ENCODE peak calls at places on chromosomes 11 and 22, in four cellular contexts. One of them, this sample, is unnamed.

GRCh38 chr22:37279469-37279868 is 2.8 kb upstream of the CYTH4 start:
- DNase-seq in RWPE2: no peak
- DNase-seq in caudate nucleus: no peak
- DNase-seq in left lung: no peak
- DNase-seq in this sample: no peak

GRCh38 chr11:119774180-119774763 is 45.3 kb upstream of the NECTIN1 start:
- DNase-seq in caudate nucleus: no peak
- DNase-seq in left lung: no peak
- DNase-seq in RWPE2: no peak
- DNase-seq in this sample: peak

GRCh38 chr11:6655020-6655789 is 404 bp downstream of the DCHS1 start:
- DNase-seq in RWPE2: no peak
- DNase-seq in left lung: no peak
- DNase-seq in caudate nucleus: no peak
- DNase-seq in this sample: peak

GRCh38 chr11:120032766-120033390 is 105.0 kb downstream of the TRIM29 start:
- DNase-seq in left lung: no peak
- DNase-seq in RWPE2: peak
- DNase-seq in caudate nucleus: no peak
- DNase-seq in this sample: no peak

GRCh38 chr22:24185501-24186351 is 4.4 kb downstream of the SUSD2 start:
- DNase-seq in RWPE2: peak
- DNase-seq in left lung: no peak
- DNase-seq in caudate nucleus: no peak
- DNase-seq in this sample: no peak

GRCh38 chr11:58923300-58923788 is 15.9 kb upstream of the GLYATL1 start:
- DNase-seq in caudate nucleus: peak
- DNase-seq in left lung: no peak
- DNase-seq in RWPE2: no peak
- DNase-seq in this sample: peak

GRCh38 chr11:44961894-44962293 is 11.2 kb upstream of the TP53I11 start:
- DNase-seq in RWPE2: no peak
- DNase-seq in caudate nucleus: no peak
- DNase-seq in left lung: no peak
- DNase-seq in this sample: no peak

GRCh38 chr22:22753526-22754267 is 109.3 kb downstream of the GGTLC2 start:
- DNase-seq in RWPE2: no peak
- DNase-seq in left lung: peak
- DNase-seq in caudate nucleus: no peak
- DNase-seq in this sample: peak

GRCh38 chr11:106389096-106389495 is 311.6 kb downstream of the AASDHPPT start:
- DNase-seq in left lung: no peak
- DNase-seq in caudate nucleus: no peak
- DNase-seq in RWPE2: no peak
- DNase-seq in this sample: peak

GRCh38 chr11:116176484-116177005 is 596.2 kb downstream of the BUD13 start:
- DNase-seq in caudate nucleus: no peak
- DNase-seq in left lung: no peak
- DNase-seq in RWPE2: no peak
- DNase-seq in this sample: no peak

GRCh38 chr22:45552580-45553332 is 50.1 kb downstream of the FBLN1 start:
- DNase-seq in caudate nucleus: no peak
- DNase-seq in RWPE2: no peak
- DNase-seq in left lung: peak
- DNase-seq in this sample: peak

GRCh38 chr11:61392991-61393595 is 706 bp downstream of the TMEM216 start:
- DNase-seq in RWPE2: no peak
- DNase-seq in caudate nucleus: no peak
- DNase-seq in left lung: no peak
- DNase-seq in this sample: peak

GRCh38 chr11:38718049-38718448 is 2120.0 kb upstream of the RAG2 start:
- DNase-seq in caudate nucleus: no peak
- DNase-seq in RWPE2: no peak
- DNase-seq in left lung: no peak
- DNase-seq in this sample: no peak

GRCh38 chr11:119864836-119865235 is 135.8 kb upstream of the NECTIN1 start:
- DNase-seq in left lung: no peak
- DNase-seq in RWPE2: no peak
- DNase-seq in caudate nucleus: no peak
- DNase-seq in this sample: no peak

GRCh38 chr22:49228431-49229037 is 599.1 kb downstream of the BRD1 start:
- DNase-seq in RWPE2: no peak
- DNase-seq in caudate nucleus: no peak
- DNase-seq in left lung: no peak
- DNase-seq in this sample: no peak

GRCh38 chr11:71454470-71455113 is 1.6 kb downstream of the NADSYN1 start:
- DNase-seq in caudate nucleus: no peak
- DNase-seq in RWPE2: peak
- DNase-seq in left lung: no peak
- DNase-seq in this sample: no peak

GRCh38 chr22:47128216-47129215 is 366.1 kb downstream of the TBC1D22A start:
- DNase-seq in left lung: no peak
- DNase-seq in RWPE2: no peak
- DNase-seq in caudate nucleus: no peak
- DNase-seq in this sample: no peak

GRCh38 chr11:2770556-2771301 is 70.9 kb upstream of the KCNQ1OT1 start:
- DNase-seq in caudate nucleus: no peak
- DNase-seq in RWPE2: no peak
- DNase-seq in left lung: peak
- DNase-seq in this sample: no peak

GRCh38 chr11:32893947-32894827 is 1.6 kb downstream of the QSER1 start:
- DNase-seq in RWPE2: no peak
- DNase-seq in left lung: no peak
- DNase-seq in caudate nucleus: no peak
- DNase-seq in this sample: peak

GRCh38 chr11:2901854-2902783 is 16.5 kb upstream of the CDKN1C start:
- DNase-seq in RWPE2: peak
- DNase-seq in left lung: peak
- DNase-seq in caudate nucleus: peak
- DNase-seq in this sample: peak

GRCh38 chr11:17611503-17612220 is 64.6 kb downstream of the OTOG start:
- DNase-seq in left lung: peak
- DNase-seq in RWPE2: no peak
- DNase-seq in caudate nucleus: no peak
- DNase-seq in this sample: no peak

GRCh38 chr11:64245401-64245796 is 1.3 kb downstream of the PPP1R14B start:
- DNase-seq in left lung: no peak
- DNase-seq in caudate nucleus: no peak
- DNase-seq in RWPE2: no peak
- DNase-seq in this sample: no peak

GRCh38 chr22:50267591-50268390 is 2.4 kb downstream of the MAPK11 start:
- DNase-seq in left lung: no peak
- DNase-seq in caudate nucleus: peak
- DNase-seq in RWPE2: no peak
- DNase-seq in this sample: peak

GRCh38 chr11:116130122-116130521 is 625.9 kb upstream of the CADM1 start:
- DNase-seq in caudate nucleus: no peak
- DNase-seq in RWPE2: no peak
- DNase-seq in left lung: no peak
- DNase-seq in this sample: no peak

GRCh38 chr11:21142007-21142406 is 472.6 kb downstream of the NELL1 start:
- DNase-seq in RWPE2: no peak
- DNase-seq in left lung: no peak
- DNase-seq in caudate nucleus: no peak
- DNase-seq in this sample: no peak

GRCh38 chr11:70828498-70829159 is 423.7 kb downstream of the SHANK2 start:
- DNase-seq in left lung: no peak
- DNase-seq in caudate nucleus: no peak
- DNase-seq in RWPE2: no peak
- DNase-seq in this sample: peak

GRCh38 chr11:60757231-60757800 is 649 bp downstream of the MS4A15 start:
- DNase-seq in caudate nucleus: no peak
- DNase-seq in left lung: no peak
- DNase-seq in RWPE2: no peak
- DNase-seq in this sample: no peak

GRCh38 chr11:65430406-65431217 is 8.0 kb downstream of the NEAT1 start:
- DNase-seq in left lung: peak
- DNase-seq in RWPE2: no peak
- DNase-seq in caudate nucleus: no peak
- DNase-seq in this sample: peak

GRCh38 chr22:42905702-42906183 is 48.7 kb upstream of the ARFGAP3 start:
- DNase-seq in left lung: peak
- DNase-seq in RWPE2: no peak
- DNase-seq in caudate nucleus: no peak
- DNase-seq in this sample: no peak

GRCh38 chr11:45511566-45511965 is 153.9 kb downstream of the CHST1 start:
- DNase-seq in left lung: no peak
- DNase-seq in caudate nucleus: no peak
- DNase-seq in RWPE2: no peak
- DNase-seq in this sample: no peak

GRCh38 chr11:118277312-118277711 is 13.2 kb upstream of the MPZL2 start:
- DNase-seq in caudate nucleus: no peak
- DNase-seq in RWPE2: peak
- DNase-seq in left lung: no peak
- DNase-seq in this sample: peak

GRCh38 chr11:117807482-117808272 is 10.7 kb upstream of the DSCAML1 start:
- DNase-seq in caudate nucleus: peak
- DNase-seq in RWPE2: no peak
- DNase-seq in left lung: no peak
- DNase-seq in this sample: peak

GRCh38 chr22:40213478-40213877 is 35.8 kb downstream of the TNRC6B start:
- DNase-seq in RWPE2: no peak
- DNase-seq in left lung: no peak
- DNase-seq in caudate nucleus: peak
- DNase-seq in this sample: no peak

GRCh38 chr11:134634897-134635831 is 223.1 kb upstream of the B3GAT1 start:
- DNase-seq in caudate nucleus: no peak
- DNase-seq in RWPE2: no peak
- DNase-seq in left lung: no peak
- DNase-seq in this sample: no peak

GRCh38 chr11:40787243-40787642 is 672.2 kb downstream of the LRRC4C start:
- DNase-seq in left lung: no peak
- DNase-seq in RWPE2: no peak
- DNase-seq in caudate nucleus: no peak
- DNase-seq in this sample: no peak

GRCh38 chr22:47811971-47812370 is 1049.5 kb downstream of the TBC1D22A start:
- DNase-seq in caudate nucleus: no peak
- DNase-seq in left lung: no peak
- DNase-seq in RWPE2: no peak
- DNase-seq in this sample: no peak

GRCh38 chr22:35124674-35125219 is 58.8 kb downstream of the ISX start:
- DNase-seq in RWPE2: no peak
- DNase-seq in left lung: no peak
- DNase-seq in caudate nucleus: no peak
- DNase-seq in this sample: no peak

GRCh38 chr22:48837341-48837935 is 990.2 kb downstream of the BRD1 start:
- DNase-seq in RWPE2: no peak
- DNase-seq in caudate nucleus: no peak
- DNase-seq in left lung: no peak
- DNase-seq in this sample: peak

GRCh38 chr11:6298605-6299004 is 21.7 kb downstream of the CAVIN3 start:
- DNase-seq in caudate nucleus: no peak
- DNase-seq in left lung: no peak
- DNase-seq in RWPE2: no peak
- DNase-seq in this sample: peak

GRCh38 chr11:132205006-132205405 is 834.6 kb downstream of the NTM start:
- DNase-seq in left lung: no peak
- DNase-seq in caudate nucleus: no peak
- DNase-seq in RWPE2: no peak
- DNase-seq in this sample: no peak
- H3K27ac ChIP-seq in left lung: no peak
- H3K27ac ChIP-seq in caudate nucleus: no peak
- H3K27ac ChIP-seq in RWPE2: no peak
- H3K27ac ChIP-seq in this sample: no peak

DNA sequence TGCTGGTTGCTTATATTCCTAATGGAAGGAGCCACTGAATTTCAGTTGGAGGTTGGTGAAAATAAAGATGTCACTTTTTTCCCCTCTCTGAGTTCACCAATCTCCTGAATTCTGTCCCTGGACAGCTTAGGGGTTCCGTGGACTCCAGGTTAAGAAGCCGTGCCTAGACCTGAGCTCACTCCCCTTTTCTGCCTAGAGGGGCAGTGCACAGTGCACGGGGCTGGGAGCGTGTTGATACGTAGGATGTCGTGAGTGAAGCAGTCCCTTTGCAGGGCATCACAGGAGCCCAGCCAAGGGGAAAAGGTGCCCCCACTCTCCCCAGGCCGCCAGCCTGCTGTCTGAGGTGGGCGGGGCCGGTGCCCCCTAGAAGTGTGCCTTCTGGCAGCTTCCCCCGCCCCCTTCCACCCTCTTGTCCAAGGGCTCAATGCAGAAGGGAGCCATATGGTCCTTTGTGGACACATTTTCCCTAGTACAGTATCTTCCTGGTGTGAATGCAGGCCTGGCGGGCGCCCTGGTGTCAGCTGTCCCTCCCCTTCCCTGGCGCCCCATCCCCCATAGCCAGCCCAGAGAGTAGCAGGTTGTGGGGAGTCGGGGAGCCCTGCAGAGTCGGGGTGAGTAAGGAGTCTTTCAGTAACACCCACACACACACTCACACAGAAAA is 67.7 kb upstream of the NNMT start:
- DNase-seq in RWPE2: no peak
- DNase-seq in caudate nucleus: no peak
- DNase-seq in left lung: no peak
- DNase-seq in this sample: no peak
- H3K27ac ChIP-seq in RWPE2: no peak
- H3K27ac ChIP-seq in caudate nucleus: peak
- H3K27ac ChIP-seq in left lung: no peak
- H3K27ac ChIP-seq in this sample: no peak

DNA sequence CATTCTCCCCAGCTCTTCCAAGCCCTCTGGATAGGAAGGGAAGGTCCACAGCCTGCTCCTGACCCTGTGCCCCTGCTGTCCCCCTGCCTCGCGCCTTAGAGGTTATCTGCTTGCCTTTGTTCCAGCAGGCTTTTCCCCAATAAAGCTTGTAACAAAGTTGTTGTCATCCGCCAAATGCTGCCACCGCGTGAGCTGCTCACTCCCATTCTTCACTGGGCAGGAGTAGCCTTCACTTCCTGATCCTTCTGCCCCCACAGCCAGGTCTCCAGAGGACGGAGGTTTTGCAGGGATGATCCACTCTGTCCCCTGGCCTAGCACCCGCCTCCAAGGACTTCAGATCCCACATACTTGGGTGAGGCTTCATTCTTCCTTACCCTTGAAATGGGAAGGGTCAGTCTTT is 94.0 kb upstream of the RASSF10 start:
- DNase-seq in RWPE2: no peak
- DNase-seq in caudate nucleus: no peak
- DNase-seq in left lung: no peak
- DNase-seq in this sample: no peak
- H3K27ac ChIP-seq in RWPE2: no peak
- H3K27ac ChIP-seq in caudate nucleus: peak
- H3K27ac ChIP-seq in left lung: no peak
- H3K27ac ChIP-seq in this sample: peak

GRCh38 chr22:20205964-20206708 is 55.3 kb upstream of the CCDC188 start:
- DNase-seq in RWPE2: no peak
- DNase-seq in left lung: peak
- DNase-seq in caudate nucleus: no peak
- DNase-seq in this sample: peak
- H3K27ac ChIP-seq in RWPE2: peak
- H3K27ac ChIP-seq in left lung: peak
- H3K27ac ChIP-seq in caudate nucleus: no peak
- H3K27ac ChIP-seq in this sample: peak